ENCODE peak calls at places on chromosomes 13 and 19, in seven cellular contexts. A, B, L, E, V, S and O are unnamed samples.

GRCh38 chr13:98972627-98973026 is 5.2 kb downstream of the DOCK9 start:
- DNase-seq in L (no peak), B (peak), V (no peak), E (no peak), A (peak), S (no peak), O (no peak)

GRCh38 chr13:21134475-21134874 is 41.9 kb downstream of the SKA3 start:
- DNase-seq in E (no peak), S (no peak), A (no peak), B (no peak), V (no peak), L (no peak), O (no peak)

GRCh38 chr13:27536361-27537101 is 83.8 kb downstream of the LNX2 start:
- DNase-seq in A (no peak), V (peak), B (no peak), E (no peak), L (no peak), S (no peak), O (no peak)

GRCh38 chr13:33256148-33256547 is 29.4 kb downstream of the STARD13 start:
- DNase-seq in A (no peak), V (no peak), E (no peak), B (no peak), L (no peak), S (no peak), O (no peak)

GRCh38 chr19:29704562-29705558 is 10.2 kb downstream of the C19orf12 start:
- DNase-seq in L (no peak), E (peak), V (no peak), S (no peak), B (no peak), A (no peak), O (no peak)

GRCh38 chr19:11196406-11197287 is 698 bp downstream of the KANK2 start:
- DNase-seq in L (peak), V (no peak), E (no peak), B (peak), A (peak), S (peak), O (peak)

GRCh38 chr13:41652735-41653361 is 195.5 kb downstream of the RGCC start:
- DNase-seq in S (no peak), B (peak), A (peak), L (no peak), E (peak), V (peak), O (peak)

GRCh38 chr19:12331211-12331941 is 2.1 kb downstream of the ZNF563 start:
- DNase-seq in L (peak), V (no peak), A (no peak), B (no peak), E (peak), S (no peak), O (no peak)

GRCh38 chr19:49560358-49560900 is 19.9 kb downstream of the NOSIP start:
- DNase-seq in S (peak), B (no peak), L (peak), A (no peak), E (no peak), V (no peak), O (no peak)

GRCh38 chr19:56348289-56348877 is 33.7 kb upstream of the ZSCAN5A start:
- DNase-seq in B (peak), S (no peak), A (peak), V (no peak), L (no peak), E (peak), O (peak)

GRCh38 chr13:111326621-111326965 is 6.2 kb downstream of the TEX29 start:
- DNase-seq in L (no peak), V (no peak), E (no peak), B (no peak), A (no peak), S (no peak), O (no peak)

GRCh38 chr13:109465151-109465550 is 321.2 kb downstream of the IRS2 start:
- DNase-seq in A (no peak), V (no peak), S (no peak), L (no peak), B (peak), E (no peak), O (no peak)

GRCh38 chr13:105990256-105990958 is 545.1 kb downstream of the EFNB2 start:
- DNase-seq in A (no peak), S (no peak), E (no peak), L (no peak), B (peak), V (no peak), O (no peak)

GRCh38 chr19:18538115-18538514 is 5.3 kb downstream of the FKBP8 start:
- DNase-seq in S (no peak), B (no peak), A (no peak), L (no peak), E (no peak), V (no peak), O (no peak)

GRCh38 chr19:50384685-50385535 is 763 bp downstream of the POLD1 start:
- DNase-seq in L (no peak), A (no peak), B (peak), V (no peak), S (no peak), E (no peak), O (no peak)

GRCh38 chr13:112905990-112906641 is 62.9 kb upstream of the MCF2L start:
- DNase-seq in A (no peak), S (no peak), E (no peak), L (no peak), V (peak), B (no peak), O (peak)

GRCh38 chr19:37362733-37363132 is 8.2 kb upstream of the ZNF527 start:
- DNase-seq in E (no peak), B (peak), S (no peak), L (no peak), A (no peak), V (peak), O (no peak)

GRCh38 chr13:20291037-20291436 is 58.9 kb upstream of the GJB6 start:
- DNase-seq in B (no peak), S (no peak), A (no peak), L (peak), V (no peak), E (peak), O (no peak)

GRCh38 chr13:113766035-113766800 is 7.2 kb downstream of the TMEM255B start:
- DNase-seq in A (no peak), L (no peak), S (no peak), V (no peak), E (no peak), B (no peak), O (no peak)

GRCh38 chr13:67229438-67230242 is 496 bp downstream of the PCDH9 start:
- DNase-seq in A (no peak), E (no peak), S (no peak), B (no peak), L (no peak), V (peak), O (peak)

GRCh38 chr13:99125335-99125915 is 75.2 kb upstream of the UBAC2 start:
- DNase-seq in A (no peak), L (no peak), V (no peak), E (no peak), S (no peak), B (no peak), O (no peak)

GRCh38 chr13:37540228-37540627 is 58.3 kb downstream of the POSTN start:
- DNase-seq in V (no peak), E (no peak), L (no peak), A (no peak), B (peak), S (no peak), O (no peak)